ENCODE peak calls at places on chromosomes 1 and 21, in five cellular contexts. G is lower lobe of right lung, U is transverse colon, T is Peyer's patch, D is pancreas. R is an unnamed sample.

GRCh38 chr1:183760661-183761060 is 44.3 kb upstream of the RGL1 start:
- DNase-seq in D (no peak), G (no peak), T (no peak), U (no peak), R (no peak)

GRCh38 chr1:63663301-63663700 is 70.1 kb downstream of the PGM1 start:
- DNase-seq in D (no peak), U (no peak), G (no peak), T (no peak), R (no peak)

GRCh38 chr21:34822957-34823356 is 154.2 kb downstream of the CLIC6 start:
- DNase-seq in T (no peak), U (no peak), G (no peak), D (no peak), R (no peak)

GRCh38 chr1:184075040-184076029 is 23.8 kb downstream of the TSEN15 start:
- DNase-seq in G (no peak), T (no peak), U (peak; percentile 15), D (no peak), R (peak; percentile 76)

GRCh38 chr1:168421399-168422004 is 122.3 kb downstream of the XCL2 start:
- DNase-seq in T (no peak), D (no peak), U (no peak), G (no peak), R (no peak)

GRCh38 chr1:52385376-52385775 is 18.8 kb downstream of the ORC1 start:
- DNase-seq in T (no peak), D (no peak), G (no peak), U (no peak), R (no peak)

GRCh38 chr1:153360190-153360589 is 2.5 kb downstream of the S100A9 start:
- DNase-seq in D (no peak), T (no peak), U (no peak), G (no peak), R (no peak)

GRCh38 chr1:19067187-19067911 is 110.9 kb upstream of the IFFO2 start:
- DNase-seq in G (no peak), D (peak; percentile 73), T (no peak), U (peak; percentile 29), R (no peak)

GRCh38 chr1:94926365-94926914 is 470 bp downstream of the CNN3 start:
- DNase-seq in G (peak; percentile 65), D (peak; percentile 85), T (peak; percentile 78), U (peak; percentile 60), R (peak; percentile 64)

GRCh38 chr1:218207194-218207593 is 77.9 kb upstream of the RRP15 start:
- DNase-seq in U (no peak), D (no peak), G (no peak), T (no peak), R (no peak)

GRCh38 chr1:183273300-183273699 is 87.2 kb downstream of the LAMC2 start:
- DNase-seq in T (no peak), D (no peak), G (no peak), U (no peak), R (no peak)

GRCh38 chr1:6167391-6168303 is 12.5 kb downstream of the CHD5 start:
- DNase-seq in D (no peak), U (no peak), G (peak; percentile 19), T (no peak), R (no peak)

GRCh38 chr1:163346326-163346870 is 24.6 kb downstream of the NUF2 start:
- DNase-seq in D (no peak), T (no peak), G (no peak), U (no peak), R (no peak)

GRCh38 chr1:162663589-162664030 is 31.3 kb downstream of the DDR2 start:
- DNase-seq in T (no peak), G (no peak), U (no peak), D (no peak), R (no peak)

GRCh38 chr1:38221006-38221649 is 174.5 kb upstream of the POU3F1 start:
- DNase-seq in T (no peak), U (no peak), G (no peak), D (no peak), R (no peak)

GRCh38 chr1:214285622-214286440 is 4.9 kb downstream of the SMYD2 start:
- DNase-seq in T (no peak), U (no peak), D (no peak), G (no peak), R (no peak)

DNA sequence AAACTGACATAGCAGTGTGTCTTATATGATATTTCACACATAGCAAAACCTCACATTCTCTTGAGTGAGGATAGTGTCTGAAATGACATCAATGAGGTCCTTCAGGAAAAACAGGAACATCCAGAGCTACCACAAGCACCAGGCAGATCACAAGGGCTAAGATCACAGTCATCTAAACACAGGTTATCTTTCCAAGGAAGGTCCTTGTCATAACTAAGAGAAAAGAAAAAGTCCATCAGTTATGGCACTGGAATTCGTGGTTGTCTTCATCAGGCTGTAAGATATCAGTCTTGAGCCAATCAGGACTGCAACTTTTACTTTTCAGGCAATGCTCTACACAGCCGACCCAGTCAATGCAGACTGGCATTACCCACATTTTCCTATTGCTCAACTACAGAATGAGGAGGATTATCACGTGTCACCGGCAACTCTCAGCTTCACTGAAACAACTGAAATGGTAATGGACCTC is 26.4 kb downstream of the SORT1 start:
- DNase-seq in U (no peak), D (no peak), T (no peak), G (no peak), R (no peak)
- H3K4me1 ChIP-seq in U (peaks cover 45% of the 10 kb centered on the region), D (no peaks in the 10 kb centered on the region), T (no peaks in the 10 kb centered on the region), G (peaks cover 48% of the 10 kb centered on the region), R (peaks cover 6% of the 10 kb centered on the region)

DNA sequence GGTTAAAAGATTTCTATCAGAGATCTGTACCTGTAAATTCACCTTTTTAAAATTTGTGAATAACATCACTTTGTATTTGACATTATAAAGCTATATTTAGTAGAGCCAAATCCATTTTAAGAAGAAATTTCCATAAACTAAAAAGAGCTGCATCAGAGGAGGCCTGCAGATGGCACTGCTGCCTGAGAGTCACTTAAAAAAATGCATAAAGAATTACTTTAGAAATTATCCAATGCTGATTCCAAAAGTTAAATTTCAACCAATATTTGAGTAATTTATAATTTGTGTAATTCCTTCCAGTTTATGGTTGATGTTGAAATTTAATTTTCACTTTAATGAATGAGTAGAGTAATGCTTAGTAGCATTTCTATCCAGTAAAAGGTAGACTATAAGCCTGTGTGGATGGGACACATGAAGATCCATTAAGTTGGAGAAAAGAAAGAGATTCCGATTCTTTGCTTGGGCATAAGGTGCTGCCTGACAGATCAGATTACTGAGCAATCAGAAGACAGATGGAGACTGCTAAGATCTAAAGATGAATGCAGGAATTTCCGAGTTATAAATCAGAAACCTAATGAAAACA is 20.7 kb upstream of the RPE65 start:
- DNase-seq in D (no peak), T (no peak), G (no peak), U (no peak), R (no peak)
- TF ChIP-seq CTCF in D (no peak), T (peak; percentile 47), G (peak; percentile 38), U (peak; percentile 37), R (peak; percentile 29)

DNA sequence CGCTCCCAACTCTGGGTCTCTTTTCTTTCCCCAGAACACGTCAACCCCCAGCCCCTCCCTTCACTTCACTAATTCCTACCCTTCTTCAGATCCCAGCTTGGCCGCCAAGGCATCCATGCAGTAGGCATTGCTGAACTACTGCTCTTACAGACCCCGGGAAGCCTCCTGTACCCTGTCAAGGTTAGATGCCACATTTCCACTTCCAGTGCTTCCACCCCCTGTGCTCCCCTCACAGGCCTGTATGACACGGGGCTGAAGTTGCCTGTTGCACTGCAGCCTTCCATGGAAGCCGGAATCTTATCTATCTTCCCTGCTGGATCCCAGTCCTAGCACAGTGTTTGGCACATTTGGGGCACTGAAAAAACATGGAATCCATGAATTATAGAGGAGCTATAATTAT is 99.0 kb upstream of the SOD1 start:
- DNase-seq in D (no peak), U (no peak), G (no peak), T (no peak), R (no peak)
- H3K4me3 ChIP-seq in D (no peak overlapping the region), U (no peak overlapping the region), G (no peak overlapping the region), T (no peak overlapping the region), R (no peak overlapping the region)

GRCh38 chr1:2580691-2581090 is 5.9 kb upstream of the PRXL2B start:
- DNase-seq in T (no peak), D (no peak), U (no peak), G (peak; percentile 45), R (peak; percentile 34)
- H3K4me1 ChIP-seq in T (peaks cover 3% of the 10 kb centered on the region), D (peaks cover 29% of the 10 kb centered on the region), U (peaks cover 53% of the 10 kb centered on the region), G (peaks cover 57% of the 10 kb centered on the region), R (peaks cover 35% of the 10 kb centered on the region)

DNA sequence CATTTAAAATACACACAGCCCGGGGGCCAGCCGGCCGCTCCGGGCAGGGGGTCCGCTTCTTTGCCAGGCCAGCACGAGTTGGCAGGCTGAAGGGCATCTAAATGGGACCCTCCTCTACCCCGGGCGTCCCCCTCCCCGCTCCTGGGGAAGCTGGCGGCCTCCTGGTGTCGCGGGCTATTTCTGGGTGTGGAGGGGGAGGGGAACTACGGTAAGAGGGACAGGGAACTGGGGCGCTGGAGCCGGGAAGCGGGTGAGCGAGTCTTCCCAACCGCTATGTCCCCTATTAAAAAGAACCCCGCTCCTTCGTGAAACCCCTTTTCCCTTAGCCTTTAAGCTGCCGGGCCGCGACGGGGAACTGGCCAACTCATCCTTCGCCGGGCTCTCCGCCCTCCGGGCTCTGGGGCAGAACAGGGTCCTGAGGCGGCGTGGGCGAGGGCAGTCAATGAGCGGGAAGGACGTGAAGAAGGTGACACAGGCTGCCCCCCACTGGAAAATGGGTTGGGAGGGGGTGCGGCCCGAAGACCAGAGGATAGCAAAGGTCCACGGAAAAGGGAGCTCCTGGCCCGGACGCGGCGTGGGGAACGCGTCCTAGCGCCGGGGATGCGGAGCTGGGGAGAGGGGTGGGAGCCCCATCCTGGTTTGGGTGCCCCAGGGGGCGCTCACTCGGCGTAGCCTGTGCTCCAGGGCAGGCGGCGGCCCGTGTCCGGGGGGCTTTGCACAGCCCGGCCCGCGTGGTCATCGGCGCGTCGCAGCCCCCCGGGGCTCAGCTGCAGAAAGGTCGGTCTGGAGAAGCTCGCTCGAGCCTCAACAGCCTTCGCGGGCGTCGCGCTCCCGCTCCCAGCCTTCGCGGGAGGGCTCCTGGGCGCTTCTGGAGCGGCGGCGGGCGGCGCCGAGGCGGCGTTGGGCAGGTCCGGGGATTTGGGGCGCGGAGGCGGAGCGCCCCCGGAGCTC is 544 bp downstream of the PPM1J start:
- DNase-seq in U (no peak), G (no peak), D (peak; percentile 74), T (peak; percentile 62), R (peak; percentile 56)
- TF ChIP-seq CTCF in U (no peak), G (no peak), D (no peak), T (no peak), R (no peak)

DNA sequence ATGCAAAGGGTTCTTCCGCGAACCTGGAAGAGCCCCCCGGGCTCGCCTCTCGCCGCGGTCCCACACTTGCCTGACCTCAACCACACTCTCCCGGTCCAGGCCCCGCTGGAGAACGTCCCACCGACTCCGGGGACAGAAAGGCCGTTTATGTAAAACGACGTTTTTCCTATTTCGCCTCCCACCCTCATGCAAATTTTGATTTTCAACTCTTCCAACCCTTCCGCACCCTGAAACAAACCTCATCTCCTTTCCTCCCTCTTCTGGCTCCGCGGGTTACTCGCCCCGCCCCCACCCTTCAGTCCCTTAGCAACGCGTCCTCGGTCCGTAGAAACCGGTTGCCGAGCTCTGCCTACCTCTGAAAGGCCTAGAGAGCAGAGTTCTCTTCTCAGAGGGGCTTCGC is at the start of gene C1orf141:
- DNase-seq in D (no peak), G (no peak), T (peak; percentile 51), U (no peak), R (peak; percentile 33)
- H3K4me3 ChIP-seq in D (no peak within 1 kb of the TSS), G (peak within 1 kb of the TSS; percentile 36), T (no peak within 1 kb of the TSS), U (no peak within 1 kb of the TSS), R (no peak within 1 kb of the TSS)

R was measured in mucosa of descending colon.